ENCODE peak calls at places on chromosomes 1 and 21, in six cellular contexts. P is endothelial cell, B is suprapubic skin, K is HFF-Myc, W is fibroblast of pulmonary artery, C is Panc1. M is an unnamed sample.

GRCh38 chr1:229247871-229248270 is 23.0 kb upstream of the RAB4A start:
- DNase-seq in P (no peak), B (no peak), K (no peak), W (no peak), C (no peak), M (no peak)

GRCh38 chr21:43890042-43890441 is 25.0 kb downstream of the AGPAT3 start:
- DNase-seq in P (no peak), B (no peak), K (no peak), W (no peak), C (no peak), M (no peak)

GRCh38 chr1:68202239-68202832 is 30.0 kb downstream of the WLS start:
- DNase-seq in P (no peak), B (no peak), K (no peak), W (no peak), C (no peak), M (no peak)

GRCh38 chr1:180951881-180952656 is 39.4 kb downstream of the KIAA1614 start:
- DNase-seq in P (no peak), B (no peak), K (no peak), W (no peak), C (no peak), M (no peak)

GRCh38 chr1:31712625-31713024 is 8.8 kb upstream of the COL16A1 start:
- DNase-seq in P (no peak), B (no peak), K (no peak), W (peak; percentile 91), C (no peak), M (no peak)

GRCh38 chr1:179369751-179370341 is 4.1 kb downstream of the AXDND1 start:
- DNase-seq in P (peak; percentile 37), B (no peak), K (peak; percentile 57), W (peak; percentile 84), C (peak; percentile 48), M (peak; percentile 33)

GRCh38 chr1:247540536-247540935 is 4.3 kb upstream of the OR2C3 start:
- DNase-seq in P (no peak), B (no peak), K (no peak), W (no peak), C (no peak), M (no peak)

GRCh38 chr1:47679301-47679751 is 241.5 kb downstream of the FOXD2 start:
- DNase-seq in P (no peak), B (peak; percentile 46), K (no peak), W (no peak), C (no peak), M (no peak)

GRCh38 chr1:204410764-204411450 is 710 bp downstream of the PPP1R15B start:
- DNase-seq in P (peak; percentile 64), B (peak; percentile 86), K (no peak), W (peak; percentile 49), C (no peak), M (peak; percentile 52)

GRCh38 chr21:40176732-40177131 is 309.5 kb downstream of the PCP4 start:
- DNase-seq in P (no peak), B (no peak), K (no peak), W (no peak), C (no peak), M (no peak)

GRCh38 chr1:7534061-7534825 is 236.9 kb upstream of the VAMP3 start:
- DNase-seq in P (no peak), B (no peak), K (no peak), W (no peak), C (no peak), M (no peak)

GRCh38 chr1:241615043-241615974 is 24.9 kb downstream of the CHML start:
- DNase-seq in P (no peak), B (no peak), K (no peak), W (no peak), C (no peak), M (no peak)

GRCh38 chr21:44013380-44014088 is 1.4 kb downstream of the TRAPPC10 start:
- DNase-seq in P (peak; percentile 20), B (peak; percentile 46), K (no peak), W (no peak), C (no peak), M (peak; percentile 54)

GRCh38 chr1:163824006-163824405 is 502.3 kb downstream of the NUF2 start:
- DNase-seq in P (no peak), B (no peak), K (peak; percentile 95), W (peak; percentile 78), C (no peak), M (no peak)

GRCh38 chr1:237756304-237756967 is 134.3 kb downstream of the ZP4 start:
- DNase-seq in P (no peak), B (no peak), K (no peak), W (no peak), C (no peak), M (no peak)

GRCh38 chr1:35745124-35745730 is 24.6 kb downstream of the CLSPN start:
- DNase-seq in P (no peak), B (no peak), K (no peak), W (no peak), C (no peak), M (no peak)

GRCh38 chr1:50829010-50829958 is 130.8 kb downstream of the FAF1 start:
- DNase-seq in P (no peak), B (no peak), K (no peak), W (no peak), C (no peak), M (no peak)

GRCh38 chr1:198490224-198490623 is 50.3 kb downstream of the ATP6V1G3 start:
- DNase-seq in P (no peak), B (no peak), K (no peak), W (no peak), C (no peak), M (no peak)

GRCh38 chr1:83508485-83509151 is 490.3 kb downstream of the TTLL7 start:
- DNase-seq in P (no peak), B (no peak), K (peak; percentile 85), W (peak; percentile 40), C (no peak), M (peak; percentile 53)

GRCh38 chr1:155893389-155894142 is 17.6 kb downstream of the RIT1 start:
- DNase-seq in P (no peak), B (no peak), K (peak; percentile 79), W (peak; percentile 93), C (peak; percentile 93), M (peak; percentile 33)

GRCh38 chr21:34807146-34807880 is 138.5 kb downstream of the CLIC6 start:
- DNase-seq in P (no peak), B (peak; percentile 78), K (peak; percentile 89), W (peak; percentile 95), C (peak; percentile 80), M (peak; percentile 87)

GRCh38 chr1:7852778-7853177 is at the start of gene UTS2:
- DNase-seq in P (no peak), B (no peak), K (no peak), W (no peak), C (no peak), M (no peak)

GRCh38 chr1:39866767-39867166 is 16.5 kb downstream of the TRIT1 start:
- DNase-seq in P (no peak), B (no peak), K (no peak), W (peak; percentile 74), C (no peak), M (no peak)

DNA sequence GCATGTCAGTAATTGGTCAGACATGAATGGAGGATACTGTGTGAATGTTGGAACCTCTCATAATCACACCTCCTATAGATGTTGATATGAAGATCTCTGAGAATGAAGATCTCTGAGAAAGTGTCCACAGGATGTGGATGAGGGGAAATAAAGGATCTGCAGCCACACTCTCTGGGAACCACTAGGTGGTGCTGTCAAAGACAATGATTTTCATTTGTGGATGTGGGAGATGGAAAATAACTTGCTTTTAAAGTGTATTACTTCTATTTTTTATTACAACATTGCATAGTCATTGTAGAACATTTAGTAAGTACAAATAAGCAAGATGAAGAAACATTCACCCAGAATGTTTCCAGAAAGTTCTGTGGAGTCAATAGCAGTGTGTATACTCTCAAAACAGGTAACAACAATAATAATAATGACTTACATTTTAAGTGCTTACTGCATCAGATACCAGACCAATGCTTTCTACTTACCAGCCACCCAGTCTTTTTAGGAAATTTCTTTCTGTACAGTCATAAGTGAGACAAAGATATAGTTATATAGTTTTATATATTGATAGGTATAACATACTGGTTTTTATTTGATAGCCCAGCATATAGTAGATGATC is 128.2 kb downstream of the ATG4C start:
- DNase-seq in P (peak; percentile 21), B (no peak), K (peak; percentile 7), W (peak; percentile 41), C (no peak), M (no peak)
- TF ChIP-seq CTCF in P (peak; percentile 84), B (peak; percentile 41), K (peak; percentile 72), W (peak; percentile 89), C (peak; percentile 68), M (peak; percentile 51)

DNA sequence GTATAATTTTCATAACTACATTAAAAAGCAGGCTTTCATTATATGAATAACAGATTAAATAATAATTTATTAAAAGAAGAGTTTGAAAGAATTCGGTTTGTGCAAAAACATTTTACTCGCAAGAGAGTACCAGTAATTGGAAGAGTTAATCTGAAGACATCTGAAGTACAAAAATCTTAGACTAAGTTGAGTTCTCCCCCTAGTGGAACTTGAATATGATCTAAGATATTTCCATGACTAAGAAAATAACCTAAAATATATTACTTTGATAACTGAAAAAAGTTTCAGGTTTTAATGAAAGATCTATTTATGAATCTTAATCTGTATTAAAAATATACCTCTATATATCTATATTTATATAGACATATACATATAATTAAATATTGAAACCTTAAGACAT is 112.5 kb upstream of the GFI1 start:
- DNase-seq in P (no peak), B (no peak), K (no peak), W (peak; percentile 68), C (no peak), M (no peak)
- TF ChIP-seq CTCF in P (peak; percentile 49), B (no peak), K (no peak), W (peak; percentile 48), C (peak; percentile 11), M (peak; percentile 74)

DNA sequence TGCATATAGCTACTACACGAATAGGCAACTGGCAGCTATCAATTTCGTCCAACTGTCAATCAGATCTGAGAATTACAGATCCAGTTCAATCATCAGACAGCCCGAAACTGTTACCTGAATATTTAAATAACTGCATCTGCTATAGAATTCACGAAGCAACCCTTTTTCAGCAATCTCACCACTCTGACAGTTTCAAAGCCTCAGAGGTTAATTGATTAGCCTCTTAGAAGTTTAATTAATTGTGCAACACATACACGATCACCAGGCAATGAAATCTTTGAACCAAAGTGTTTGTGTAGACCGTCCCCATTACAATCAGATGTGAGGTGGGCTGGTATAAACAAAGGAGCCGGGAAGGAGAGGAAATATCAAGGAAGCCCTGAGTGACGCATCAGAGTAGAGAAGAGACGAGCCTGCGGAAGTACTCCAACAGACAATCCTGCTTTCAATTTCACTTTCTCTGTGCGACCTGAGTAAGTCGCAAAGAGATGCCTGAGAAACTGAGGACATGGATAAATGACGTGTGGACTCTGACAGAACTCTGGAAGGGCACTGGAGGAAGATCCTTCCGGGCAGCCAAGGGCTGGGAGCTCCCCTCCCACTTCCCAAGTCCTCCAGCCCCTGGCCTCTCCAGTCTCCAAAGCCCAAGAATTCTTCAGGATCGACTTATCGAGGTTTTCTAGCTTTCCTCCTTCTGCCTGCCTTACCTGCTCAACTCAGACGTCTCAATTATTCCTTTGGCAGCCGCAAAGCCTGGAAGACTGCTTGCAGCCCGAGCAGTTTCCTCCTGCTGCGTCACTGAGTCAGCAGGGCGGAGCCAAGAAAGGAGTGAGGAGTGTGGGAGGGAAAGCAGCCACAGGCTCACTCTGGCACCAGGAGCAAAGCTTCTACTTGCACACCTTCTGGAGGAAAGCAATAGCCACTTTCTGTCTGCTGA is at the start of gene RNASEL:
- DNase-seq in P (peak; percentile 49), B (peak; percentile 85), K (peak; percentile 32), W (peak; percentile 74), C (no peak), M (peak; percentile 63)
- TF ChIP-seq CTCF in P (no peak), B (no peak), K (no peak), W (no peak), C (no peak), M (no peak)

GRCh38 chr1:208357663-208358507 is 113.7 kb upstream of the PLXNA2 start:
- DNase-seq in P (no peak), B (no peak), K (no peak), W (no peak), C (no peak), M (no peak)
- TF ChIP-seq CTCF in P (no peak), B (no peak), K (no peak), W (no peak), C (no peak), M (no peak)

GRCh38 chr1:6483010-6483760 is 8.3 kb downstream of the PLEKHG5 start:
- DNase-seq in P (no peak), B (no peak), K (no peak), W (no peak), C (no peak), M (no peak)
- TF ChIP-seq CTCF in P (no peak), B (no peak), K (no peak), W (no peak), C (peak; percentile 44), M (no peak)